ENCODE peak calls at places on chromosome 4, in ten cellular contexts. One of them, this sample, is unnamed. For H3K4me1, the result is how much of the 10 kb centered on the place peaks cover.

GRCh38 chr4:3613980-3614730 is 81.9 kb upstream of the LRPAP1 start:
- DNase-seq in OCI-LY7: no peak
- DNase-seq in testis: peak
- DNase-seq in lung: no peak
- DNase-seq in cardiac muscle cell: peak
- DNase-seq in spleen: peak
- DNase-seq in fibroblast of lung: no peak
- DNase-seq in heart left ventricle: no peak
- DNase-seq in astrocyte: no peak
- DNase-seq in uterus: no peak
- DNase-seq in this sample: no peak

GRCh38 chr4:147596976-147597375 is 20.2 kb upstream of the TMEM184C start:
- DNase-seq in cardiac muscle cell: peak
- DNase-seq in lung: peak
- DNase-seq in astrocyte: peak
- DNase-seq in testis: no peak
- DNase-seq in fibroblast of lung: peak
- DNase-seq in uterus: no peak
- DNase-seq in spleen: no peak
- DNase-seq in OCI-LY7: no peak
- DNase-seq in heart left ventricle: no peak
- DNase-seq in this sample: no peak

GRCh38 chr4:128141866-128142265 is 80.8 kb downstream of the LARP1B start:
- DNase-seq in fibroblast of lung: no peak
- DNase-seq in OCI-LY7: no peak
- DNase-seq in lung: no peak
- DNase-seq in uterus: no peak
- DNase-seq in heart left ventricle: no peak
- DNase-seq in cardiac muscle cell: no peak
- DNase-seq in testis: no peak
- DNase-seq in spleen: no peak
- DNase-seq in astrocyte: no peak
- DNase-seq in this sample: no peak

GRCh38 chr4:74904509-74904908 is 28.4 kb upstream of the PARM1 start:
- DNase-seq in heart left ventricle: no peak
- DNase-seq in uterus: no peak
- DNase-seq in lung: no peak
- DNase-seq in fibroblast of lung: no peak
- DNase-seq in astrocyte: no peak
- DNase-seq in OCI-LY7: no peak
- DNase-seq in testis: no peak
- DNase-seq in spleen: no peak
- DNase-seq in cardiac muscle cell: no peak
- DNase-seq in this sample: no peak

GRCh38 chr4:41070516-41071281 is 143.6 kb downstream of the APBB2 start:
- DNase-seq in fibroblast of lung: no peak
- DNase-seq in heart left ventricle: no peak
- DNase-seq in lung: no peak
- DNase-seq in cardiac muscle cell: peak
- DNase-seq in spleen: no peak
- DNase-seq in OCI-LY7: no peak
- DNase-seq in uterus: no peak
- DNase-seq in testis: no peak
- DNase-seq in astrocyte: peak
- DNase-seq in this sample: no peak

GRCh38 chr4:122621010-122621616 is at the start of gene IL21:
- DNase-seq in uterus: no peak
- DNase-seq in lung: no peak
- DNase-seq in spleen: no peak
- DNase-seq in cardiac muscle cell: no peak
- DNase-seq in testis: no peak
- DNase-seq in fibroblast of lung: no peak
- DNase-seq in astrocyte: no peak
- DNase-seq in heart left ventricle: no peak
- DNase-seq in OCI-LY7: no peak
- DNase-seq in this sample: no peak

GRCh38 chr4:138875886-138876608 is 139.5 kb upstream of the NOCT start:
- DNase-seq in heart left ventricle: no peak
- DNase-seq in spleen: no peak
- DNase-seq in testis: no peak
- DNase-seq in uterus: no peak
- DNase-seq in fibroblast of lung: peak
- DNase-seq in lung: no peak
- DNase-seq in astrocyte: peak
- DNase-seq in cardiac muscle cell: peak
- DNase-seq in OCI-LY7: no peak
- DNase-seq in this sample: no peak

GRCh38 chr4:146916479-146917076 is 29.1 kb downstream of the TTC29 start:
- DNase-seq in spleen: no peak
- DNase-seq in OCI-LY7: peak
- DNase-seq in testis: peak
- DNase-seq in uterus: no peak
- DNase-seq in lung: no peak
- DNase-seq in astrocyte: peak
- DNase-seq in heart left ventricle: no peak
- DNase-seq in fibroblast of lung: peak
- DNase-seq in cardiac muscle cell: peak
- DNase-seq in this sample: no peak

GRCh38 chr4:98447648-98448047 is 186.5 kb downstream of the RAP1GDS1 start:
- DNase-seq in cardiac muscle cell: peak
- DNase-seq in uterus: no peak
- DNase-seq in testis: no peak
- DNase-seq in astrocyte: no peak
- DNase-seq in OCI-LY7: no peak
- DNase-seq in spleen: no peak
- DNase-seq in lung: no peak
- DNase-seq in heart left ventricle: no peak
- DNase-seq in fibroblast of lung: no peak
- DNase-seq in this sample: no peak

GRCh38 chr4:98448923-98449322 is 187.7 kb downstream of the RAP1GDS1 start:
- DNase-seq in spleen: peak
- DNase-seq in heart left ventricle: no peak
- DNase-seq in testis: no peak
- DNase-seq in astrocyte: no peak
- DNase-seq in uterus: no peak
- DNase-seq in OCI-LY7: peak
- DNase-seq in cardiac muscle cell: peak
- DNase-seq in lung: no peak
- DNase-seq in fibroblast of lung: no peak
- DNase-seq in this sample: no peak

GRCh38 chr4:98452091-98452490 is 190.9 kb downstream of the RAP1GDS1 start:
- DNase-seq in astrocyte: peak
- DNase-seq in lung: no peak
- DNase-seq in fibroblast of lung: no peak
- DNase-seq in OCI-LY7: no peak
- DNase-seq in testis: no peak
- DNase-seq in spleen: no peak
- DNase-seq in uterus: no peak
- DNase-seq in cardiac muscle cell: no peak
- DNase-seq in heart left ventricle: no peak
- DNase-seq in this sample: no peak

GRCh38 chr4:98444371-98444770 is 183.2 kb downstream of the RAP1GDS1 start:
- DNase-seq in heart left ventricle: no peak
- DNase-seq in astrocyte: no peak
- DNase-seq in uterus: no peak
- DNase-seq in spleen: no peak
- DNase-seq in OCI-LY7: no peak
- DNase-seq in cardiac muscle cell: no peak
- DNase-seq in fibroblast of lung: no peak
- DNase-seq in lung: no peak
- DNase-seq in testis: no peak
- DNase-seq in this sample: no peak

GRCh38 chr4:98446499-98447375 is 185.6 kb downstream of the RAP1GDS1 start:
- DNase-seq in lung: no peak
- DNase-seq in testis: no peak
- DNase-seq in fibroblast of lung: peak
- DNase-seq in astrocyte: peak
- DNase-seq in spleen: peak
- DNase-seq in uterus: no peak
- DNase-seq in OCI-LY7: peak
- DNase-seq in heart left ventricle: no peak
- DNase-seq in cardiac muscle cell: peak
- DNase-seq in this sample: peak
- H3K4me3 ChIP-seq in lung: no peak
- H3K4me3 ChIP-seq in testis: no peak
- H3K4me3 ChIP-seq in fibroblast of lung: no peak
- H3K4me3 ChIP-seq in astrocyte: no peak
- H3K4me3 ChIP-seq in spleen: no peak
- H3K4me3 ChIP-seq in uterus: no peak
- H3K4me3 ChIP-seq in OCI-LY7: peak
- H3K4me3 ChIP-seq in heart left ventricle: no peak
- H3K4me3 ChIP-seq in cardiac muscle cell: no peak
- H3K4me3 ChIP-seq in this sample: no peak

GRCh38 chr4:78556655-78557054 is 5.1 kb downstream of the ANXA3 start:
- DNase-seq in lung: no peak
- DNase-seq in fibroblast of lung: no peak
- DNase-seq in uterus: no peak
- DNase-seq in heart left ventricle: no peak
- DNase-seq in testis: no peak
- DNase-seq in cardiac muscle cell: no peak
- DNase-seq in OCI-LY7: no peak
- DNase-seq in spleen: no peak
- DNase-seq in astrocyte: no peak
- DNase-seq in this sample: no peak

GRCh38 chr4:78553526-78554060 is 2.0 kb downstream of the ANXA3 start:
- DNase-seq in testis: no peak
- DNase-seq in astrocyte: peak
- DNase-seq in spleen: no peak
- DNase-seq in OCI-LY7: no peak
- DNase-seq in cardiac muscle cell: peak
- DNase-seq in lung: no peak
- DNase-seq in uterus: no peak
- DNase-seq in fibroblast of lung: peak
- DNase-seq in heart left ventricle: no peak
- DNase-seq in this sample: no peak

GRCh38 chr4:78551420-78552351 is at the start of gene ANXA3:
- DNase-seq in testis: no peak
- DNase-seq in heart left ventricle: peak
- DNase-seq in uterus: no peak
- DNase-seq in lung: peak
- DNase-seq in spleen: peak
- DNase-seq in fibroblast of lung: no peak
- DNase-seq in OCI-LY7: no peak
- DNase-seq in astrocyte: no peak
- DNase-seq in cardiac muscle cell: peak
- DNase-seq in this sample: peak

GRCh38 chr4:78557841-78558240 is 6.3 kb downstream of the ANXA3 start:
- DNase-seq in heart left ventricle: no peak
- DNase-seq in testis: no peak
- DNase-seq in fibroblast of lung: no peak
- DNase-seq in OCI-LY7: no peak
- DNase-seq in spleen: no peak
- DNase-seq in lung: no peak
- DNase-seq in cardiac muscle cell: no peak
- DNase-seq in astrocyte: no peak
- DNase-seq in uterus: no peak
- DNase-seq in this sample: no peak

DNA sequence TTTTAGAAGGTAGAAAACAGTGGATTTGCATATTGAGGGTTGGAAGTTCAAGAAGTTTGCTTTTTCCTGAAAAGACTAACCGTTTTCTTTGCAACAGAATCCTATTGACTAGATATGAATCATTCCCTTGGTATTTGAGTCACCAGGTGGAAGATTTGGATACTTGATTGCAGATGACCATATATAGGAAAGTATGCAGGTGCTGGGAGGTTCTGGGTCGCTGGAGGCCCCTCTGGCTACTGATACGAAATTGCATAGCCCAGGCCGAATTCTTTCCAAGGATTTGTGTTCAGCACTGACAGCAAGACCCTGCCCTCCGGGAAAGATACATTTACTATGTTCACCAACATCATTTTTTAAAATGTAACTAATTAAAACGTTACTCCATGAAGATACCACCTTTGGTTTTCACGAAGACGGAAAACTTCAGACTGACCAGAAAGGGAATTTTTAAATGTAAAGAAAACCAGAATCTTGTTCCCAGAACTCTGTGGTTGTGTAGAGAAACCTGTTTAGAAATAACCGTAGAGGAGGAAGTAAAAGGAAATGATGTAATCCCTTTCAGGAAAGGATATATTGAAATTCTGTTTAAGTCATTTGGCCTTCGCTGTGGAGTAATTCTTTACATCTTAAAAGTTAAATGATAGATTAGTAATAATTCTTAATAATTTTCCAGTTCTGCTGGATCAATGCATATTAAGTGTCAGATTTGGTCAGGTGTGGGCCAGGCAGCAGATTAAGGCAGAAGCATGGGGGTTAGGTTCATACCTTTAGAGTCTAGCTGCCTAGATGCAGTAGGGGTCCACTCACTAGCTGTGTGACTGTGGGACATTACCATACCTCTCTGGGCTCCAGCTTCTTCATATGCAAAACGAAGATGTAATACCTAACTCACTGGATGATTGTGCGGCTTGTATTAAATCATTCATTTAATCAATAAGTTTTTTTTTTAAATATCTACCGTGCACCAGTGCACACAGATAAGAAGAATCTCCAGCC is 1.1 kb downstream of the ANXA3 start:
- DNase-seq in lung: peak
- DNase-seq in testis: no peak
- DNase-seq in uterus: no peak
- DNase-seq in astrocyte: peak
- DNase-seq in OCI-LY7: no peak
- DNase-seq in fibroblast of lung: no peak
- DNase-seq in heart left ventricle: no peak
- DNase-seq in cardiac muscle cell: peak
- DNase-seq in spleen: no peak
- DNase-seq in this sample: no peak
- H3K4me1 ChIP-seq in lung: under half
- H3K4me1 ChIP-seq in testis: under half
- H3K4me1 ChIP-seq in uterus: under half
- H3K4me1 ChIP-seq in astrocyte: under half
- H3K4me1 ChIP-seq in OCI-LY7: under half
- H3K4me1 ChIP-seq in fibroblast of lung: under half
- H3K4me1 ChIP-seq in heart left ventricle: under half
- H3K4me1 ChIP-seq in cardiac muscle cell: under half
- H3K4me1 ChIP-seq in spleen: under half
- H3K4me1 ChIP-seq in this sample: under half

DNA sequence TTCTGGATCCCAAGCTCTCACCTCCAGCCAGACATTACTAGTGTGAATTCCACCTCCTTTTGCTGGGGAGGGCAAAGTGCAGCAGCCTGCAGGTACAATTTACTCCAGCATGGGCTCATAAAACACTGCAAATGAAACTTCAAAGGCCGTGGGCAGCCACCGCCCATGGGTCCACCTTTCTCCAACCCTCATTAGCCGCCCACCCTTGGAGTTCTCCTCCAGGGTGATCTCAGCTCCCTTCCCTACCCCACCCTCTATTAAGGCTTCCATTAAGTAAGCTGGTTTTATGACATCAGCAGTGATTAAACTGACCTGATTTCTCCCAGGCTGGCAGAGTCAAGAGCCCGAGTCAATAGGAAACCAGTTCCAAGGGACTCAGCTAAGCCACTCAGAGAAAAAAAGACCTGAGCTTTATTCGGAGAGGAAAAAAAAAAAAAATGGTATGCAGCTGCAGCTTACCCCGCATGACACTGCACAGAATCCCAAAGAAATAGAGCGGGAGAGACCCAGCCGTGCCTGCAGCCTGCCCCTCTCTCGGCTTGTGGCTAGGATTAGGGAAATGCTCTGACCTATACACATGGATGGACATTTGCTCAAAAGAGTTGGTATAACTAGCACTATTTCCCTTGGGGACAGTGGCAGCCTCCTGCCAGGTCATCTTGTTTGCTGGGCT is 319.6 kb downstream of the PTTG2 start:
- DNase-seq in OCI-LY7: no peak
- DNase-seq in fibroblast of lung: no peak
- DNase-seq in heart left ventricle: no peak
- DNase-seq in uterus: no peak
- DNase-seq in lung: no peak
- DNase-seq in spleen: no peak
- DNase-seq in astrocyte: no peak
- DNase-seq in testis: no peak
- DNase-seq in cardiac muscle cell: no peak
- DNase-seq in this sample: peak
- TF ChIP-seq CTCF in OCI-LY7: no peak
- TF ChIP-seq CTCF in fibroblast of lung: no peak
- TF ChIP-seq CTCF in heart left ventricle: no peak
- TF ChIP-seq CTCF in uterus: no peak
- TF ChIP-seq CTCF in lung: no peak
- TF ChIP-seq CTCF in spleen: no peak
- TF ChIP-seq CTCF in astrocyte: no peak
- TF ChIP-seq CTCF in testis: no peak
- TF ChIP-seq CTCF in cardiac muscle cell: no peak
- TF ChIP-seq CTCF in this sample: no peak

DNA sequence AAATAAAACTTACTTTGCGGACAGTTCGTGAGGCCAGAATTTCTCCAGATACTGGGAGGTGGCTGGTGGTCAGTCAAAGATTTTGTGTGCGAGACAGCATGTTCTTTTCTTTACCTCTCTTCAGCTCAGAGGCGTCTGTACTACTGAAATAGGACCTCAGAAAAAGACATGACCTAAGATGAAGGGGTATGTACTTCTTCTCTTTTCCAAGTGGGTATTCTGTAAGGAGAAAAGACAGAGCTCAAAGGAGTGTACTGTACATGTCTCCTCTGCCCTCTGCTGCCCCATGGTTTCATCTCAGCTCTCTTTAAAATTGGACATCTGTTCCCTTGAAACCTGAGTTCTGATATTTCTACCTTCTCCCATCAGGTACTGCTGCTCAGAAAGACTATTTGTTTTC is 38.1 kb downstream of the SEPTIN11 start:
- DNase-seq in cardiac muscle cell: no peak
- DNase-seq in fibroblast of lung: no peak
- DNase-seq in spleen: no peak
- DNase-seq in lung: no peak
- DNase-seq in OCI-LY7: no peak
- DNase-seq in heart left ventricle: no peak
- DNase-seq in testis: no peak
- DNase-seq in uterus: no peak
- DNase-seq in astrocyte: no peak
- DNase-seq in this sample: no peak
- H3K4me3 ChIP-seq in cardiac muscle cell: no peak
- H3K4me3 ChIP-seq in fibroblast of lung: peak
- H3K4me3 ChIP-seq in spleen: no peak
- H3K4me3 ChIP-seq in lung: no peak
- H3K4me3 ChIP-seq in OCI-LY7: no peak
- H3K4me3 ChIP-seq in heart left ventricle: no peak
- H3K4me3 ChIP-seq in testis: no peak
- H3K4me3 ChIP-seq in uterus: no peak
- H3K4me3 ChIP-seq in astrocyte: peak
- H3K4me3 ChIP-seq in this sample: no peak